ENCODE peak calls at places on chromosomes 12 and 14, in nine cellular contexts. Y is CD8-positive, alpha-beta T cell; G is psoas muscle; O is heart left ventricle; U is anterior cingulate cortex; X is HL-60; R is activated naive CD8-positive, alpha-beta T cell treated with anti-CD3 and anti-CD28 coated beads, Interleukin-2, amount 50 U/mL, for 24 hours; N is RPMI7951; M is epithelial cell of esophagus. P is an unnamed sample.

GRCh38 chr14:77622562-77622961 is 6.1 kb upstream of the SPTLC2 start:
- DNase-seq in Y (no peak), G (no peak), O (no peak), U (no peak), X (no peak), R (no peak), N (no peak), M (peak; percentile 54), P (no peak)

GRCh38 chr12:84763112-84763511 is 149.5 kb downstream of the SLC6A15 start:
- DNase-seq in Y (no peak), G (no peak), O (no peak), U (no peak), X (no peak), R (no peak), N (no peak), M (no peak), P (no peak)

GRCh38 chr12:51323966-51324895 is at the start of gene BIN2:
- DNase-seq in Y (peak; percentile 92), G (peak; percentile 75), O (peak; percentile 58), U (no peak), X (peak; percentile 88), R (peak; percentile 83), N (no peak), M (no peak), P (peak; percentile 41)

GRCh38 chr14:66572836-66573235 is 64.9 kb downstream of the GPHN start:
- DNase-seq in Y (no peak), G (no peak), O (no peak), U (no peak), X (no peak), R (no peak), N (no peak), M (no peak), P (no peak)

GRCh38 chr12:127964717-127965116 is 302.3 kb upstream of the TMEM132C start:
- DNase-seq in Y (no peak), G (no peak), O (no peak), U (no peak), X (no peak), R (no peak), N (peak; percentile 29), M (no peak), P (no peak)

GRCh38 chr12:79058342-79058741 is 193.8 kb downstream of the SYT1 start:
- DNase-seq in Y (no peak), G (no peak), O (no peak), U (no peak), X (no peak), R (no peak), N (peak; percentile 80), M (peak; percentile 2), P (no peak)

GRCh38 chr12:98220636-98221035 is 294.8 kb upstream of the TMPO start:
- DNase-seq in Y (no peak), G (no peak), O (no peak), U (no peak), X (no peak), R (no peak), N (no peak), M (no peak), P (no peak)

GRCh38 chr12:86772688-86773087 is 516.5 kb upstream of the MGAT4C start:
- DNase-seq in Y (no peak), G (no peak), O (no peak), U (no peak), X (no peak), R (no peak), N (no peak), M (peak; percentile 79), P (no peak)

GRCh38 chr14:106530423-106531107 is 1004.2 kb downstream of the TMEM121 start:
- DNase-seq in Y (peak; percentile 60), G (no peak), O (no peak), U (no peak), X (no peak), R (peak; percentile 54), N (no peak), M (no peak), P (no peak)

GRCh38 chr12:105204916-105205315 is 31.1 kb downstream of the APPL2 start:
- DNase-seq in Y (no peak), G (no peak), O (no peak), U (no peak), X (no peak), R (peak; percentile 48), N (peak; percentile 71), M (peak; percentile 62), P (no peak)

GRCh38 chr12:99110866-99111265 is 465.8 kb downstream of the APAF1 start:
- DNase-seq in Y (no peak), G (no peak), O (no peak), U (no peak), X (no peak), R (no peak), N (no peak), M (no peak), P (no peak)

P was measured in ovary.